ENCODE peak calls at places on chromosomes 6 and 20, in five cellular contexts. One of them, this sample, is unnamed. For H3K79me2, the result is how much of the 10 kb centered on the place peaks cover.

GRCh38 chr6:144955853-144956252 is 670.7 kb downstream of the UTRN start:
- DNase-seq in PC-9: no peak
- DNase-seq in PC-3: peak
- DNase-seq in neural progenitor cell: no peak
- DNase-seq in OCI-LY7: no peak
- DNase-seq in this sample: no peak

GRCh38 chr6:21588812-21589811 is 4.4 kb upstream of the SOX4 start:
- DNase-seq in PC-3: peak
- DNase-seq in OCI-LY7: peak
- DNase-seq in PC-9: peak
- DNase-seq in neural progenitor cell: peak
- DNase-seq in this sample: peak

GRCh38 chr6:68038815-68039408 is 596.2 kb upstream of the ADGRB3 start:
- DNase-seq in PC-3: no peak
- DNase-seq in PC-9: no peak
- DNase-seq in OCI-LY7: no peak
- DNase-seq in neural progenitor cell: no peak
- DNase-seq in this sample: peak

GRCh38 chr6:99592900-99593299 is 13.7 kb upstream of the PRDM13 start:
- DNase-seq in OCI-LY7: no peak
- DNase-seq in neural progenitor cell: no peak
- DNase-seq in PC-9: no peak
- DNase-seq in PC-3: no peak
- DNase-seq in this sample: no peak

GRCh38 chr20:39395478-39396291 is 433.5 kb downstream of the DHX35 start:
- DNase-seq in PC-3: no peak
- DNase-seq in OCI-LY7: no peak
- DNase-seq in PC-9: no peak
- DNase-seq in neural progenitor cell: peak
- DNase-seq in this sample: no peak

GRCh38 chr20:61253640-61254511 is 1.8 kb downstream of the CDH4 start:
- DNase-seq in PC-3: no peak
- DNase-seq in neural progenitor cell: peak
- DNase-seq in OCI-LY7: no peak
- DNase-seq in PC-9: no peak
- DNase-seq in this sample: peak

GRCh38 chr20:35048739-35049138 is 43.9 kb downstream of the TRPC4AP start:
- DNase-seq in PC-9: no peak
- DNase-seq in OCI-LY7: no peak
- DNase-seq in neural progenitor cell: peak
- DNase-seq in PC-3: no peak
- DNase-seq in this sample: no peak

GRCh38 chr6:161673026-161673425 is 399.2 kb upstream of the AGPAT4 start:
- DNase-seq in OCI-LY7: no peak
- DNase-seq in PC-3: no peak
- DNase-seq in neural progenitor cell: no peak
- DNase-seq in PC-9: no peak
- DNase-seq in this sample: no peak

GRCh38 chr20:24571159-24571558 is 101.7 kb downstream of the SYNDIG1 start:
- DNase-seq in neural progenitor cell: no peak
- DNase-seq in PC-3: no peak
- DNase-seq in PC-9: no peak
- DNase-seq in OCI-LY7: no peak
- DNase-seq in this sample: no peak

GRCh38 chr20:48064929-48065328 is 279.6 kb upstream of the SULF2 start:
- DNase-seq in PC-3: peak
- DNase-seq in PC-9: peak
- DNase-seq in OCI-LY7: no peak
- DNase-seq in neural progenitor cell: no peak
- DNase-seq in this sample: no peak

GRCh38 chr6:149453597-149454340 is 31.0 kb downstream of the ZC3H12D start:
- DNase-seq in PC-9: peak
- DNase-seq in PC-3: no peak
- DNase-seq in OCI-LY7: no peak
- DNase-seq in neural progenitor cell: no peak
- DNase-seq in this sample: no peak

GRCh38 chr6:52352239-52353008 is 9.5 kb upstream of the PAQR8 start:
- DNase-seq in PC-3: peak
- DNase-seq in neural progenitor cell: peak
- DNase-seq in PC-9: peak
- DNase-seq in OCI-LY7: no peak
- DNase-seq in this sample: peak

GRCh38 chr20:1417273-1417672 is 24.4 kb upstream of the FKBP1A start:
- DNase-seq in neural progenitor cell: no peak
- DNase-seq in OCI-LY7: no peak
- DNase-seq in PC-3: peak
- DNase-seq in PC-9: peak
- DNase-seq in this sample: no peak

GRCh38 chr6:170438402-170438753 is 114.7 kb downstream of the PSMB1 start:
- DNase-seq in PC-3: peak
- DNase-seq in OCI-LY7: peak
- DNase-seq in PC-9: peak
- DNase-seq in neural progenitor cell: peak
- DNase-seq in this sample: peak

GRCh38 chr6:162387723-162388382 is 339.7 kb downstream of the PRKN start:
- DNase-seq in PC-9: no peak
- DNase-seq in OCI-LY7: no peak
- DNase-seq in neural progenitor cell: no peak
- DNase-seq in PC-3: no peak
- DNase-seq in this sample: no peak

GRCh38 chr20:48406462-48407235 is 421.1 kb downstream of the PREX1 start:
- DNase-seq in OCI-LY7: no peak
- DNase-seq in neural progenitor cell: no peak
- DNase-seq in PC-9: no peak
- DNase-seq in PC-3: no peak
- DNase-seq in this sample: no peak

GRCh38 chr20:34402461-34402860 is 39.4 kb downstream of the ITCH start:
- DNase-seq in OCI-LY7: no peak
- DNase-seq in PC-9: no peak
- DNase-seq in neural progenitor cell: no peak
- DNase-seq in PC-3: no peak
- DNase-seq in this sample: no peak

GRCh38 chr6:123062645-123063044 is 66.6 kb downstream of the CLVS2 start:
- DNase-seq in PC-9: no peak
- DNase-seq in OCI-LY7: no peak
- DNase-seq in neural progenitor cell: peak
- DNase-seq in PC-3: no peak
- DNase-seq in this sample: peak

GRCh38 chr6:46022110-46022948 is 6.7 kb upstream of the CLIC5 start:
- DNase-seq in OCI-LY7: no peak
- DNase-seq in neural progenitor cell: no peak
- DNase-seq in PC-9: no peak
- DNase-seq in PC-3: no peak
- DNase-seq in this sample: no peak

GRCh38 chr20:1322511-1323245 is 6.3 kb downstream of the SDCBP2 start:
- DNase-seq in PC-3: peak
- DNase-seq in neural progenitor cell: no peak
- DNase-seq in OCI-LY7: no peak
- DNase-seq in PC-9: no peak
- DNase-seq in this sample: no peak

GRCh38 chr6:73471686-73472290 is 10.3 kb downstream of the MTO1 start:
- DNase-seq in neural progenitor cell: no peak
- DNase-seq in PC-9: no peak
- DNase-seq in PC-3: no peak
- DNase-seq in OCI-LY7: peak
- DNase-seq in this sample: no peak

DNA sequence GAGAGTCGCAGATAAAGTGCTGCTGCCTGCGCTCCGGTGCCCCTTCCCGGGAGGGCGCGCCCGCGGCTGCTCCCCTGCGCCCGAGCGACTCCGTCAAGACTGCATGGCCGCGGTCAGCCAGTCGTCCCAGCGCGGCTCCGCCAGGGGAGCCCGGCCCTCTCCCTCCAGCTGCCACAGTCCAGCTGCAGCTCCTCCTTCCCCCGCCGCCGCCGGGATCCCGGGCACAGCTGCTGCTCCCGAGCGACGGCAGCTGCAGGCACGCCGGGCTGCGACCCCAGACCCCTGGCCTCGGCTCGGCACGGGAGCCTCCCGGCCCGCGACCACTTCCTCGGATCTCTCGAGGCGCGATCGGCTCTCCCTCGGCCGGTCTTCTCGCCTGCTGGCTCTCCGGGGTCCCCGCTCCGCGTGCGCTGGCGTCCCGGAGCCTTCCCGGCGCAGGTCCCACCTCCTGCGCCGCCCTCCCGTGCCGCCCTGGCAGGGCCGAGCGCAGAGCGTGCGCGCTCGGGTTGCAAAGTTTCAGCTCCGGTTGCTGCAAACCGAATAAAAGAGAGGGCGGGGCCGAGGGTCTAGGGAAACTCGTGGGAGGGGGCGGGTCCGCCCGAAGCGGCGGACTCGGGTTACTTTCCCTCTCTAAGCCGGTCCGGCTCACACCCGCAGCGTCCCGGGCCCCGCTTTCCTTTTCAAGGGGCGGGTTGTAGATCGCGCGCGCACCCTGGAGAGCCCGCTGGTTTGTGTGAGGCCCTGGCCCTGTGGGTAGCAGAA is at the start of gene CNKSR3:
- DNase-seq in PC-9: peak
- DNase-seq in PC-3: peak
- DNase-seq in neural progenitor cell: peak
- DNase-seq in OCI-LY7: no peak
- DNase-seq in this sample: peak
- H2AFZ ChIP-seq in PC-9: peak
- H2AFZ ChIP-seq in PC-3: peak
- H2AFZ ChIP-seq in neural progenitor cell: peak
- H2AFZ ChIP-seq in OCI-LY7: no peak
- H2AFZ ChIP-seq in this sample: peak

GRCh38 chr20:32296874-32297420 is 19.5 kb downstream of the KIF3B start:
- DNase-seq in neural progenitor cell: no peak
- DNase-seq in PC-9: no peak
- DNase-seq in OCI-LY7: no peak
- DNase-seq in PC-3: no peak
- DNase-seq in this sample: no peak

GRCh38 chr20:32297439-32297838 is 20.0 kb downstream of the KIF3B start:
- DNase-seq in neural progenitor cell: no peak
- DNase-seq in PC-3: no peak
- DNase-seq in PC-9: no peak
- DNase-seq in OCI-LY7: no peak
- DNase-seq in this sample: no peak

GRCh38 chr20:32292548-32292947 is 15.1 kb downstream of the KIF3B start:
- DNase-seq in PC-3: no peak
- DNase-seq in OCI-LY7: no peak
- DNase-seq in PC-9: no peak
- DNase-seq in neural progenitor cell: no peak
- DNase-seq in this sample: no peak

GRCh38 chr20:32294071-32294470 is 16.6 kb downstream of the KIF3B start:
- DNase-seq in PC-3: no peak
- DNase-seq in PC-9: no peak
- DNase-seq in OCI-LY7: no peak
- DNase-seq in neural progenitor cell: no peak
- DNase-seq in this sample: no peak

DNA sequence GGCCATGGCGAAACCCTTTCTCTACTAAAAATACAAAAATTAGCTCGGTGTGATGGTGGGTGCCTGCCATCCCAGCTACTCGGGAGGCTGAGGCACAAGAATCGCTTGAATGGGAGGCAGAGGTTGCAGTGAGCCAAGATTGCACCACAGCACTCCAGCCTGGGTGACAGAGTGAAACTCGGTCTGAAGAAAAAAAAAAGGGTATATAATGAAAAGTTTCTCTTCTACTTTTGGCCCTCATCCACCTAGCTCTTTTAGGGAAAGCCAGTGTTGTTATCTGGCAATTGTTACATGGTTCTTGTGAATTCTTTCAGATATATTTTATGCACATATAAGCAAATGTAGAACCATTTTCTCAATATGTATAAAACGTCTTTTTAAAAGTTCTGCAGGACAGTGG is 19.0 kb downstream of the KIF3B start:
- DNase-seq in PC-9: no peak
- DNase-seq in OCI-LY7: no peak
- DNase-seq in neural progenitor cell: no peak
- DNase-seq in PC-3: no peak
- DNase-seq in this sample: no peak
- H3K79me2 ChIP-seq in PC-9: under half
- H3K79me2 ChIP-seq in OCI-LY7: under half
- H3K79me2 ChIP-seq in neural progenitor cell: half or more
- H3K79me2 ChIP-seq in PC-3: under half
- H3K79me2 ChIP-seq in this sample: under half

GRCh38 chr6:42450314-42451145 is 1.2 kb downstream of the TRERF1 start:
- DNase-seq in neural progenitor cell: peak
- DNase-seq in PC-9: no peak
- DNase-seq in OCI-LY7: peak
- DNase-seq in PC-3: peak
- DNase-seq in this sample: peak

GRCh38 chr6:42448906-42449659 is 2.6 kb downstream of the TRERF1 start:
- DNase-seq in OCI-LY7: no peak
- DNase-seq in PC-3: peak
- DNase-seq in PC-9: no peak
- DNase-seq in neural progenitor cell: no peak
- DNase-seq in this sample: no peak

GRCh38 chr6:42449917-42450313 is 1.8 kb downstream of the TRERF1 start:
- DNase-seq in PC-9: no peak
- DNase-seq in OCI-LY7: no peak
- DNase-seq in PC-3: peak
- DNase-seq in neural progenitor cell: peak
- DNase-seq in this sample: peak

GRCh38 chr6:42446370-42446769 is 5.4 kb downstream of the TRERF1 start:
- DNase-seq in PC-9: no peak
- DNase-seq in OCI-LY7: no peak
- DNase-seq in neural progenitor cell: no peak
- DNase-seq in PC-3: no peak
- DNase-seq in this sample: no peak

DNA sequence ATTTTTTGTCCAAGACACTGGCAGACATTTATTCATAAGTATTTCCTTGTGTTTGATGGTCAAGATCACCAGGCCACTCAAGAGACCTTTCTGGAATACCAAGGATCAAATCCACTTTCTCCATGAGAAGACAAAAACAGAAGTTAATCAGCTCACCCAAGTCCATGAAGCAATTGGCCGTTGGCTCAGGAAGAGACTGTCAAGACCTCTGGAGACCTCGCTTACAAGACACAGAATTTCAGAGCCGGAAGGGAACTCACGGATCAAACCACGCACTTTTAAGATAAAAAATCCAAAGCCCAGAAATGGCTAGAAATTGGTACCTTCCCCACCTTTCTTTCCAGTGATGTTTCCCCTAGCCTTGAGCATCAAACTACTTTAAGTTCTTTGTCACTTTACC is 3.3 kb downstream of the TRERF1 start:
- DNase-seq in neural progenitor cell: no peak
- DNase-seq in PC-9: no peak
- DNase-seq in OCI-LY7: no peak
- DNase-seq in PC-3: no peak
- DNase-seq in this sample: no peak
- H3K4me3 ChIP-seq in neural progenitor cell: peak
- H3K4me3 ChIP-seq in PC-9: peak
- H3K4me3 ChIP-seq in OCI-LY7: no peak
- H3K4me3 ChIP-seq in PC-3: peak
- H3K4me3 ChIP-seq in this sample: peak

GRCh38 chr6:75204959-75205775 is 686 bp downstream of the COL12A1 start:
- DNase-seq in OCI-LY7: no peak
- DNase-seq in neural progenitor cell: peak
- DNase-seq in PC-3: peak
- DNase-seq in PC-9: peak
- DNase-seq in this sample: peak
- H2AFZ ChIP-seq in OCI-LY7: no peak
- H2AFZ ChIP-seq in neural progenitor cell: peak
- H2AFZ ChIP-seq in PC-3: peak
- H2AFZ ChIP-seq in PC-9: peak
- H2AFZ ChIP-seq in this sample: peak